ENCODE peak calls at places on chromosomes 13 and 19, in four cellular contexts. H is CD4-positive, CD25-positive, alpha-beta regulatory T cell; W is NT2/D1; J is tibial nerve. I is an unnamed sample.

GRCh38 chr13:100535401-100536135 is 53.0 kb downstream of the GGACT start:
- DNase-seq in H (no peak), W (no peak), J (no peak), I (no peak)

GRCh38 chr19:20558011-20558410 is 7.6 kb downstream of the ZNF737 start:
- DNase-seq in H (no peak), W (peak; percentile 18), J (no peak), I (no peak)

GRCh38 chr13:91349992-91350911 is 2.8 kb downstream of the MIR17HG start:
- DNase-seq in H (no peak), W (no peak), J (no peak), I (no peak)

GRCh38 chr19:17677002-17677401 is 11.2 kb downstream of the UNC13A start:
- DNase-seq in H (no peak), W (no peak), J (no peak), I (no peak)

GRCh38 chr13:42946927-42947326 is 45.1 kb downstream of the EPSTI1 start:
- DNase-seq in H (no peak), W (no peak), J (no peak), I (no peak)

GRCh38 chr13:98613591-98613990 is 36.7 kb upstream of the STK24 start:
- DNase-seq in H (no peak), W (no peak), J (no peak), I (no peak)

GRCh38 chr13:30276178-30276577 is 31.2 kb downstream of the KATNAL1 start:
- DNase-seq in H (no peak), W (no peak), J (no peak), I (no peak)

GRCh38 chr13:30808600-30808999 is 73.3 kb downstream of the ALOX5AP start:
- DNase-seq in H (no peak), W (no peak), J (no peak), I (no peak)

GRCh38 chr19:58356236-58356970 is 3.1 kb upstream of the A1BG start:
- DNase-seq in H (peak; percentile 48), W (no peak), J (no peak), I (no peak)

GRCh38 chr19:46351241-46352041 is 4.6 kb downstream of the PPP5C start:
- DNase-seq in H (peak; percentile 10), W (no peak), J (no peak), I (no peak)

GRCh38 chr13:105972306-105972721 is 563.1 kb downstream of the EFNB2 start:
- DNase-seq in H (no peak), W (no peak), J (no peak), I (no peak)

GRCh38 chr13:98977568-98978270 is at the start of gene DOCK9:
- DNase-seq in H (no peak), W (peak; percentile 9), J (peak; percentile 53), I (no peak)

GRCh38 chr13:33953203-33953602 is 135.3 kb downstream of the RFC3 start:
- DNase-seq in H (no peak), W (no peak), J (no peak), I (no peak)

GRCh38 chr19:15404097-15404779 is 14.6 kb downstream of the AKAP8L start:
- DNase-seq in H (no peak), W (no peak), J (no peak), I (no peak)

GRCh38 chr19:39555883-39556282 is 15.9 kb upstream of the EID2 start:
- DNase-seq in H (no peak), W (no peak), J (no peak), I (no peak)

GRCh38 chr19:12974301-12975220 is 5.2 kb downstream of the DAND5 start:
- DNase-seq in H (no peak), W (no peak), J (no peak), I (no peak)

GRCh38 chr13:73833331-73834070 is 300.7 kb downstream of the KLF12 start:
- DNase-seq in H (no peak), W (no peak), J (no peak), I (no peak)

GRCh38 chr13:91347996-91348905 is 764 bp downstream of the MIR17HG start:
- DNase-seq in H (peak; percentile 71), W (no peak), J (peak; percentile 27), I (no peak)

GRCh38 chr19:43625918-43626579 is 6.6 kb upstream of the ZNF428 start:
- DNase-seq in H (no peak), W (no peak), J (no peak), I (no peak)

GRCh38 chr13:71770710-71771109 is 96.3 kb downstream of the DACH1 start:
- DNase-seq in H (no peak), W (no peak), J (no peak), I (no peak)

GRCh38 chr19:35940078-35940775 is 4.1 kb downstream of the LRFN3 start:
- DNase-seq in H (no peak), W (no peak), J (no peak), I (no peak)

GRCh38 chr13:33349996-33350826 is 64.7 kb upstream of the STARD13 start:
- DNase-seq in H (no peak), W (no peak), J (peak; percentile 41), I (no peak)

GRCh38 chr13:30908416-30908980 is 2.4 kb downstream of the MEDAG start:
- DNase-seq in H (no peak), W (no peak), J (peak; percentile 55), I (no peak)

GRCh38 chr13:100597253-100597652 is 8.7 kb upstream of the GGACT start:
- DNase-seq in H (no peak), W (no peak), J (no peak), I (no peak)

GRCh38 chr19:6811906-6812305 is 39.4 kb downstream of the VAV1 start:
- DNase-seq in H (peak; percentile 18), W (no peak), J (no peak), I (no peak)

DNA sequence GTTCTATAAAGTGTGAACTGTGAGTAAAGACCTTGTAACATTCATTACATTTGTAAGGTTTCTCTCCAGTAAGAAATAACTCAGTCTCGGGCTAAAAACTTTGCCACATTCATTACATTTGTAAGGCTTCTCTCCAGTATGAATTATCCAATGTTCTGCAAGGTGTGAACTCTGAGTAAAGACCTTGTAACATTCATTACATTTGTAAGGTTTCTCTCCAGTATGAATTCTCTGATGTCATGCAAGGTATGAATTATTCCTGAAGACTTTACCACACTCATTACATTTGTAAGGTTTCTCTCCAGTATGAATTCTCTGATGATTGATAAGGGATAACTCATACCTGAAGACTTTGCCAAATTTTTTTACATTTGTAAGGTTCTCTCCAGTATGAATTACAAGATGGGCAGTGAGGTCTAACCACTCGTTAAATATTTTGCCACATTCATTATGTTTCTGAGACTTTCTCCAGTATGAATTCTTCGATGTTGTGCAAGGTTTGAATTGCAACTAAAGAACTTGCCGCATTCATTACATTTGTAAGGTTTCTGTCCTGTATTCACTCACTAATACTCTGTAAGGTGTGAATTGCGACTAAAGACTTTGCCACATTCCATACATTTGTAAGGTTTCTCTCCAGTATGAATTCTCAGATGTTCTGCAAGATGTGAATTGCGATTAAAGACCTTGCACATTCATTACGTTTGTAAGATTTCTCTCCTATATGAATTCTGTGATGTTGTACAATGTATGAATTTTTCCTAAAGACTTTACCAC is 21.2 kb downstream of the ZNF578 start:
- DNase-seq in H (no peak), W (no peak), J (no peak), I (no peak)
- H3K9me3 ChIP-seq in H (peaks cover 82% of the 10 kb centered on the region), W (peaks cover 100% of the 10 kb centered on the region), J (peaks cover 93% of the 10 kb centered on the region), I (peaks cover 6% of the 10 kb centered on the region)

GRCh38 chr19:663682-664117 is 686 bp upstream of the RNF126 start:
- DNase-seq in H (no peak), W (no peak), J (no peak), I (no peak)

GRCh38 chr19:660793-661426 is 2.1 kb downstream of the RNF126 start:
- DNase-seq in H (no peak), W (no peak), J (no peak), I (no peak)

GRCh38 chr19:661427-662196 is 1.4 kb downstream of the RNF126 start:
- DNase-seq in H (peak; percentile 77), W (no peak), J (no peak), I (no peak)

GRCh38 chr19:662962-663681 is at the start of gene RNF126:
- DNase-seq in H (peak; percentile 87), W (peak; percentile 81), J (peak; percentile 94), I (peak; percentile 63)

GRCh38 chr19:662207-662961 is 630 bp downstream of the RNF126 start:
- DNase-seq in H (peak; percentile 74), W (no peak), J (no peak), I (no peak)
- H3K4me1 ChIP-seq in H (peaks cover 60% of the 10 kb centered on the region), W (peaks cover 36% of the 10 kb centered on the region), J (peaks cover 56% of the 10 kb centered on the region), I (peaks cover 2% of the 10 kb centered on the region)

GRCh38 chr13:111584101-111584500 is 263.7 kb downstream of the TEX29 start:
- DNase-seq in H (no peak), W (no peak), J (no peak), I (no peak)
- H3K9me3 ChIP-seq in H (no peaks in the 10 kb centered on the region), W (no peaks in the 10 kb centered on the region), J (no peaks in the 10 kb centered on the region), I (no peaks in the 10 kb centered on the region)

DNA sequence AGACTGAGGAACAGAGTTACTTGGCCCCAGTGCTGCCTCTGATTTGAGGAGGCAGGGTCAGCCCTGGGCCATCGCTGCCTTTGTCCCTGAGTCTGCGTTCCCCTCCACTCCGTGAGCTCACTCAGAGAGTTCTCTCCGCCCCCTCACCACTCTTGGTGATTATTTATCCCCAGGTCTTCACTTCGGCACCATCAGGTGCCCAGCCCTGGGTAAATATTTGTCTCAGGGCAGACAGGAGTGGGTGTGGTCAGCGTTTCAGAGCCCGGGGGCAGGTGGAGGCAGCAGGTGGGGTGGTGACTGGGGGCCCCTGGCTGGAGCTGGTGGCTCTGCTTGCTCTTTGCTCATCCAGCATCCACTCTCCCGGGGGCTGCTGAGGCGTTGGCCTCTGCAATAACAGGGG is 20.6 kb downstream of the PPP1R37 start:
- DNase-seq in H (no peak), W (no peak), J (no peak), I (no peak)
- H3K4me1 ChIP-seq in H (peaks cover 22% of the 10 kb centered on the region), W (peaks cover 26% of the 10 kb centered on the region), J (peaks cover 12% of the 10 kb centered on the region), I (no peaks in the 10 kb centered on the region)

DNA sequence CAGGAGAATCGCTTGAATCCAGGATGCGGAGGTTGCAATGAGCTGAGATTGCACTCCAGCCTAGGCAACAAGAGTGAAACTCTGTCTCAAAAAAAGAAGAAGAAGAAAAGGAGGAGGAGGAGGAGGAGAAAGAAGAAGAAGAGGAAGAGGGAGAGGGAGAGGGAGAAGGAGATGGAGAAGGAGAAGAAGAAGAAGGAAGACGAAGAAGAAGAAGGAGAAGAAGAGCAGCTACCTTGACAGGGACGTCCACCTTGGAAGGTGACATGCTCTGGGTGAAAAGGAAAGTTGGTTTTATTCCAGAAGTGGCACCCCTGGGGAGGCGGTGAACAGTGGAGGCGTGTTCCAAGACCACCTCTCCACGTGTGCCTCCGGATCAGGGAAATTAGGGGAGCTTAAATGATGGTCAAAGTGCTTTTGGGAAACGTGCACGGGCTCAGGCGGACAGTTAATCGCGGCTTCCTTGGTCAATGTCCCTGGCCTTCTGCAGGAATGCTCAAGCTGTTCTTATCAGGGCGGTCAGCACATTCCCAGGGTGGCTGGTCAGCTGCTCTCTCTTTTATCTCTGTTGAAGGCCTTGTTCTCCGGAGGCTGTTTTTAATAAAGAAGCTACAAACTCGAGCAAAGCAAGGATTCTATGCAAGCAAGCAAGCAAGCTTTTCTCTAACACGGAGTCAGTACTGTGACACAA is 78.9 kb upstream of the PEG3 start:
- DNase-seq in H (no peak), W (no peak), J (no peak), I (no peak)
- H3K9me3 ChIP-seq in H (peaks cover 4% of the 10 kb centered on the region), W (no peaks in the 10 kb centered on the region), J (peaks cover 5% of the 10 kb centered on the region), I (peaks cover 26% of the 10 kb centered on the region)

GRCh38 chr13:20418953-20419352 is 106.7 kb downstream of the CRYL1 start:
- DNase-seq in H (no peak), W (no peak), J (no peak), I (no peak)

GRCh38 chr13:20424559-20424852 is 101.2 kb downstream of the CRYL1 start:
- DNase-seq in H (no peak), W (no peak), J (no peak), I (no peak)

GRCh38 chr13:20424959-20425358 is 100.7 kb downstream of the CRYL1 start:
- DNase-seq in H (no peak), W (no peak), J (no peak), I (no peak)

GRCh38 chr13:20425819-20426219 is 99.8 kb downstream of the CRYL1 start:
- DNase-seq in H (no peak), W (no peak), J (no peak), I (no peak)

GRCh38 chr13:20422362-20422761 is 103.3 kb downstream of the CRYL1 start:
- DNase-seq in H (no peak), W (no peak), J (no peak), I (no peak)
- H3K4me1 ChIP-seq in H (peaks cover 16% of the 10 kb centered on the region), W (peaks cover 6% of the 10 kb centered on the region), J (peaks cover 10% of the 10 kb centered on the region), I (no peaks in the 10 kb centered on the region)

I was measured in iPS DF 6.9.